ENCODE peak calls at places on chromosomes 7 and 10, in seven cellular contexts. C, V, A, E, P, R and M are unnamed samples.

GRCh38 chr7:18018296-18019205 is 9.1 kb downstream of the PRPS1L1 start:
- DNase-seq in C (no peak), V (no peak), A (no peak), E (no peak), P (no peak), R (no peak), M (no peak)

GRCh38 chr10:118471863-118472262 is 123.6 kb downstream of the PRLHR start:
- DNase-seq in C (no peak), V (no peak), A (peak; percentile 44), E (no peak), P (no peak), R (no peak), M (no peak)

GRCh38 chr7:148472406-148472805 is 118.2 kb upstream of the C7orf33 start:
- DNase-seq in C (peak; percentile 30), V (no peak), A (no peak), E (no peak), P (no peak), R (no peak), M (no peak)

GRCh38 chr7:121872831-121873764 is at the start of gene PTPRZ1:
- DNase-seq in C (no peak), V (no peak), A (no peak), E (no peak), P (no peak), R (no peak), M (no peak)

GRCh38 chr10:107813396-107813795 is 648.9 kb upstream of the SORCS1 start:
- DNase-seq in C (no peak), V (no peak), A (no peak), E (no peak), P (no peak), R (no peak), M (no peak)

GRCh38 chr10:23558361-23558799 is 119.5 kb downstream of the OTUD1 start:
- DNase-seq in C (no peak), V (no peak), A (no peak), E (no peak), P (no peak), R (no peak), M (no peak)

GRCh38 chr7:47087866-47088265 is 494.0 kb downstream of the TNS3 start:
- DNase-seq in C (no peak), V (no peak), A (no peak), E (no peak), P (no peak), R (no peak), M (no peak)

GRCh38 chr7:44307301-44307900 is 18.0 kb downstream of the CAMK2B start:
- DNase-seq in C (peak; percentile 93), V (no peak), A (peak; percentile 6), E (no peak), P (no peak), R (no peak), M (no peak)

GRCh38 chr7:139645572-139646523 is 122.4 kb downstream of the CLEC2L start:
- DNase-seq in C (peak; percentile 63), V (peak; percentile 85), A (peak; percentile 60), E (peak; percentile 91), P (peak; percentile 44), R (peak; percentile 69), M (peak; percentile 86)

GRCh38 chr7:11557627-11558026 is 274.4 kb downstream of the THSD7A start:
- DNase-seq in C (peak; percentile 12), V (no peak), A (no peak), E (no peak), P (no peak), R (no peak), M (no peak)

GRCh38 chr7:25731881-25732240 is 420.1 kb upstream of the NFE2L3 start:
- DNase-seq in C (no peak), V (no peak), A (no peak), E (no peak), P (no peak), R (no peak), M (no peak)

GRCh38 chr10:128527730-128528129 is 401.5 kb upstream of the MKI67 start:
- DNase-seq in C (no peak), V (no peak), A (no peak), E (peak; percentile 39), P (no peak), R (no peak), M (no peak)

GRCh38 chr7:141466151-141466904 is 84.9 kb upstream of the AGK start:
- DNase-seq in C (peak; percentile 15), V (no peak), A (no peak), E (no peak), P (no peak), R (no peak), M (no peak)

GRCh38 chr7:69076566-69076965 is 521.7 kb upstream of the AUTS2 start:
- DNase-seq in C (no peak), V (no peak), A (no peak), E (no peak), P (no peak), R (no peak), M (no peak)

GRCh38 chr10:95413608-95414007 is 122.8 kb upstream of the PDLIM1 start:
- DNase-seq in C (no peak), V (no peak), A (no peak), E (no peak), P (no peak), R (no peak), M (no peak)

GRCh38 chr7:20831976-20832375 is 45.3 kb upstream of the SP8 start:
- DNase-seq in C (no peak), V (no peak), A (no peak), E (no peak), P (no peak), R (no peak), M (no peak)

GRCh38 chr10:24128066-24128751 is 80.7 kb upstream of the KIAA1217 start:
- DNase-seq in C (no peak), V (no peak), A (no peak), E (no peak), P (no peak), R (no peak), M (no peak)

GRCh38 chr7:101880536-101881443 is 63.4 kb downstream of the CUX1 start:
- DNase-seq in C (no peak), V (no peak), A (no peak), E (no peak), P (no peak), R (no peak), M (no peak)

GRCh38 chr10:15455456-15455855 is 84.4 kb upstream of the FAM171A1 start:
- DNase-seq in C (no peak), V (no peak), A (no peak), E (no peak), P (no peak), R (no peak), M (no peak)

GRCh38 chr7:79302281-79302680 is 151.2 kb downstream of the MAGI2 start:
- DNase-seq in C (no peak), V (no peak), A (no peak), E (no peak), P (no peak), R (no peak), M (no peak)

GRCh38 chr7:23184709-23185354 is 3.0 kb downstream of the NUP42 start:
- DNase-seq in C (peak; percentile 23), V (no peak), A (peak; percentile 40), E (peak; percentile 71), P (no peak), R (no peak), M (no peak)

GRCh38 chr10:99534939-99535763 is 2.4 kb downstream of the NKX2-3 start:
- DNase-seq in C (no peak), V (no peak), A (no peak), E (no peak), P (no peak), R (no peak), M (no peak)

GRCh38 chr10:48940958-48941357 is 1.3 kb upstream of the LRRC18 start:
- DNase-seq in C (no peak), V (no peak), A (no peak), E (no peak), P (no peak), R (peak; percentile 40), M (no peak)

GRCh38 chr7:100604078-100604975 is 2.2 kb downstream of the PCOLCE start:
- DNase-seq in C (peak; percentile 84), V (no peak), A (no peak), E (no peak), P (peak; percentile 81), R (no peak), M (peak; percentile 73)

GRCh38 chr7:6271694-6272371 is 591 bp downstream of the CYTH3 start:
- DNase-seq in C (no peak), V (no peak), A (no peak), E (peak; percentile 7), P (peak; percentile 30), R (no peak), M (peak; percentile 19)

GRCh38 chr7:138000081-138000701 is 1.7 kb downstream of the CREB3L2 start:
- DNase-seq in C (no peak), V (no peak), A (peak; percentile 90), E (peak; percentile 39), P (no peak), R (peak; percentile 87), M (no peak)

GRCh38 chr7:99392659-99393362 is 15.6 kb downstream of the PDAP1 start:
- DNase-seq in C (no peak), V (peak; percentile 51), A (no peak), E (no peak), P (no peak), R (no peak), M (peak; percentile 74)

GRCh38 chr10:110568055-110568735 is 700 bp downstream of the SMC3 start:
- DNase-seq in C (peak; percentile 28), V (no peak), A (no peak), E (peak; percentile 22), P (peak; percentile 10), R (no peak), M (peak; percentile 42)

GRCh38 chr7:28626629-28627262 is 214.4 kb downstream of the CREB5 start:
- DNase-seq in C (peak; percentile 36), V (no peak), A (no peak), E (no peak), P (peak; percentile 21), R (no peak), M (no peak)

GRCh38 chr10:17801507-17801906 is 7.6 kb upstream of the MRC1 start:
- DNase-seq in C (no peak), V (no peak), A (no peak), E (no peak), P (no peak), R (no peak), M (no peak)

GRCh38 chr7:50869108-50869716 is 86.5 kb upstream of the GRB10 start:
- DNase-seq in C (peak; percentile 69), V (no peak), A (peak; percentile 46), E (peak; percentile 81), P (no peak), R (peak; percentile 11), M (no peak)